ENCODE peak calls at places on chromosomes 11 and 22, in four cellular contexts. S, C, K and J are unnamed samples.

GRCh38 chr11:117841582-117842031 is 17.1 kb upstream of the FXYD2 start:
- DNase-seq in C (no peak), S (no peak), K (no peak), J (no peak)

GRCh38 chr11:74377689-74378088 is 20.5 kb downstream of the PGM2L1 start:
- DNase-seq in S (no peak), C (no peak), K (no peak), J (no peak)

GRCh38 chr11:2612884-2613571 is 86.8 kb downstream of the KCNQ1OT1 start:
- DNase-seq in C (no peak), K (no peak), S (no peak), J (no peak)

GRCh38 chr11:59102259-59102765 is 4.7 kb upstream of the FAM111B start:
- DNase-seq in K (no peak), C (peak), S (peak), J (peak)

GRCh38 chr11:115695677-115696451 is 191.6 kb upstream of the CADM1 start:
- DNase-seq in S (no peak), C (no peak), K (no peak), J (no peak)

GRCh38 chr22:40547729-40548143 is 88.8 kb downstream of the MRTFA start:
- DNase-seq in S (no peak), C (no peak), K (no peak), J (no peak)

GRCh38 chr11:20031155-20032001 is 128.9 kb downstream of the DBX1 start:
- DNase-seq in K (no peak), S (no peak), C (no peak), J (no peak)

GRCh38 chr11:75757651-75758050 is 10.9 kb upstream of the DGAT2 start:
- DNase-seq in S (no peak), K (no peak), C (no peak), J (no peak)

GRCh38 chr11:102990145-102990544 is 34.6 kb upstream of the MMP13 start:
- DNase-seq in K (no peak), C (no peak), S (no peak), J (no peak)

GRCh38 chr22:19951351-19951750 is 9.7 kb upstream of the TXNRD2 start:
- DNase-seq in S (no peak), K (no peak), C (no peak), J (no peak)

GRCh38 chr11:74134661-74135515 is 35.9 kb downstream of the C2CD3 start:
- DNase-seq in C (no peak), S (no peak), K (no peak), J (no peak)

DNA sequence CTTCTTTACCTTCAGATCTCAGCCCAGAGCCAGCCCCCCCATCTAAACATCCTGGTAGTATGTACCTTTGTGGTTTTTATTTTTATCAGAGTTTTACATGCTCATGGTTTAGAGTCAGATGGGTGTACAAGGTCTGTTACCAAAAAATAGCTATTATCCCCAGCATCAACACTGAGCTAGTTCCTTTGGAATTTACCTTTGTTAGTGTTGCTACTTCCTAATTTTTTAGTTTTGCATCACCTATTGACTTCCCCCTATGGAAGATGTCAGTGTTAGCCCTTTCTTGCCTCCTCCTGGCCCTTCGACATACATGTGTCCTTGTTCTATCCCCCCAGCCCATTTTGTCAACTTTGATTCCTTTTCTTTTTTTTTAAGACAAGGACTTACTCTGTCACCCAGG is 7.4 kb downstream of the UPB1 start:
- DNase-seq in S (no peak), C (no peak), K (no peak), J (no peak)
- TF ChIP-seq TAF1 in S (no peak), C (no peak), K (no peak), J (no peak)

GRCh38 chr11:93652679-93653078 is 8.8 kb upstream of the CEP295 start:
- DNase-seq in S (no peak), C (no peak), K (no peak), J (no peak)

GRCh38 chr11:93653080-93653479 is 8.4 kb upstream of the CEP295 start:
- DNase-seq in S (no peak), K (no peak), C (no peak), J (no peak)

GRCh38 chr11:93651052-93651451 is 10.4 kb upstream of the CEP295 start:
- DNase-seq in K (no peak), S (no peak), C (no peak), J (no peak)

GRCh38 chr11:93653566-93653965 is 7.9 kb upstream of the CEP295 start:
- DNase-seq in K (no peak), C (no peak), S (no peak), J (no peak)

DNA sequence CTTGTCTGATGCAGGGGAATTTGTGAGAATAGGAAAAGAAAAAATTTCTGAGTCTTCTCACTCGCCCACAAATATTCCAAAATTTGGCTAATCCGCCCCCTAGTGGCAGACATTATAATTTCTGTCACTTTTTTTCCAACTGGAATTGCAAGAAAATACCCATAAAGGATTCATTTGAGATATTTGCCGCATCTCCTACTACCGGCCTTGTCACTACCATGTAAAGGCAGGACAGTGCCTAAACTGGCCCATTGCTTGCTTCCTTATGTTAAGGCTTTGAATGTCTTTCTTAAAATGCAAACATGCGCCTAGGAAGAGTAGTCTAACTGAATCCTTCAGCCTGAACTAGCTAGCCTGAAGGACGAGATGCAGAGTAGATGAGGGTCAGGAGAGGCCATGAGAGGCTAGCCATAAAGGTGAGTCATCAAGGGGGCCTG is 9.3 kb upstream of the CEP295 start:
- DNase-seq in S (peak), C (no peak), K (peak), J (no peak)
- TF ChIP-seq TAF1 in S (no peak), C (no peak), K (no peak), J (no peak)

DNA sequence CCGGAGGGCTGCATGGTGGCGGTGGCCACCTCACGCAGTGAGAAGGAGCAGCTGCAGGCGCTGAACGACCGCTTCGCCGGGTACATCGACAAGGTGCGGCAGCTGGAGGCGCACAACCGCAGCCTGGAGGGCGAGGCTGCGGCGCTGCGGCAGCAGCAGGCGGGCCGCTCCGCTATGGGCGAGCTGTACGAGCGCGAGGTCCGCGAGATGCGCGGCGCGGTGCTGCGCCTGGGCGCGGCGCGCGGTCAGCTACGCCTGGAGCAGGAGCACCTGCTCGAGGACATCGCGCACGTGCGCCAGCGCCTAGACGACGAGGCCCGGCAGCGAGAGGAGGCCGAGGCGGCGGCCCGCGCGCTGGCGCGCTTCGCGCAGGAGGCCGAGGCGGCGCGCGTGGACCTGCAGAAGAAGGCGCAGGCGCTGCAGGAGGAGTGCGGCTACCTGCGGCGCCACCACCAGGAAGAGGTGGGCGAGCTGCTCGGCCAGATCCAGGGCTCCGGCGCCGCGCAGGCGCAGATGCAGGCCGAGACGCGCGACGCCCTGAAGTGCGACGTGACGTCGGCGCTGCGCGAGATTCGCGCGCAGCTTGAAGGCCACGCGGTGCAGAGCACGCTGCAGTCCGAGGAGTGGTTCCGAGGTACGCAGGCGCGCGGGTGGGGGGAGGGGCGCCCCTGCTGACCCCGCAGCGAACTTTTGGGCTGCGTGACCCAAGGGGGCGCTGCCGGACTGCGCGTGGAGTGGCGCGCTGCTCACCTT is 670 bp downstream of the NEFH start:
- DNase-seq in S (peak), C (no peak), K (peak), J (no peak)
- TF ChIP-seq TAF1 in S (no peak), C (no peak), K (no peak), J (no peak)

DNA sequence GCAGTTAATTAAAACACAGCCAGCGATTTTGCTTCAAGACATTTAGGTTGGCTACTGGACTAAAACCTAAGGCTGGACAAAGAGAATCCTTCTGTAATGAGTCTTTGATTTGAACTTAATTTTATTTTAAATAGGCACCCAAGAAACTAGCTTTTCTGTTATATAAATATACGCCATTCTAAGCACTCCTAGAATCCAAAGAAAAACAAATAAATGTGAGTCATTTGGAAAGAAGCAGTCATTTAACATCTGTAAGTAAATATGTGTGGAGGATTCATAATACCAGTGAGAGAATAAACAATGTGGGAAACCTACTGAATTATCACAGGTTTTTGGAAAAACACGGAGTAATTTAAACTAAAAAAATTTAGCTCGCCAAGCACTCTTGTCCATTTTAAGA is 1.2 kb upstream of the TECTA start:
- DNase-seq in S (no peak), K (no peak), C (no peak), J (no peak)
- TF ChIP-seq TAF1 in S (no peak), K (no peak), C (no peak), J (no peak)

GRCh38 chr22:43931771-43932170 is 8.2 kb downstream of the PNPLA3 start:
- DNase-seq in S (no peak), K (no peak), C (no peak), J (no peak)
- TF ChIP-seq TAF1 in S (no peak), K (no peak), C (no peak), J (no peak)

DNA sequence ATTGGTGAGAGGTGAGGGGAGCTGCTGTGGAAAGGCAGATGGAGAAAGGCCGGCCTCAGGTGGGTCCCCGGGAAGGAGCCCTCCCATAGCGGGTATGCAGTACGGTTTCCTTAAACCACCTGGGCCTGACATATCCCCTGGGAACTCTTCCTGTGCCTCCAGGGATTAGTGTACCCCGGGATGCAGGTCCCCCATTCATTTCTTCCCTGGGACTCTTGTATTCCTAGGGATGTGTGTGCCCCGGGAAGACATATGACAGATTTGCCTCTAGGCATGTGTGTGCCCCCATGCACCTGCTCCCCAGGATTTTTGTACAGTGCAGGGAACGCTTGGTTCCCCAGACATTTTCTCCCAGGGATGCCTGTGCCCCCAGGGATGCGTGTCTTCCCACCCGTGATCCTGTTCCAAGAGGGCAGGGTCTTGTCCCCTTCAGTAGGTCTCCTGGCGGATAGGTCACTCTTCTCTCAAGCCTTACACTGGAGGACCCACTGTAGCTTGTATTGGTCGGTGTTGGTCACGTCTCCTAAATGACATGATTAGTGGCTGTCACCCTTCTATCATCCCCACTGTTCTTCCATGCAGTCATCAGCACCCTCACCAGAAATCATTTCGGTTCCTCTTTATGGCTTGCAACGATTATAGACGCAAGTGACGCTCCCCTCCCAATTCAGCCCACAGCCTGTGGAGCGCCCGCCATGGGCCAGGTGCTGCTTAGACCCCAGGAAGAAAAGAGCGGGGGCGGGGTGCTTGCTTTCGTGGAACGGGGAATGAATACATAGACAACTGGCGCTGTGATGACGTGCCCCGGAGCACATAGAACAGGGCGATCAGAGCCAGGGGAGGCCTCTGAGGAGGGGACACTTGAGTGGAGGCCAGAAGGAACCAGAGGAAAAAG is 1.3 kb downstream of the PARVB start:
- DNase-seq in C (peak), S (peak), K (no peak), J (peak)
- TF ChIP-seq TAF1 in C (no peak), S (no peak), K (no peak), J (no peak)